ENCODE peak calls at places on chromosomes 3 and 15, in four cellular contexts. Y, J, P and Z are unnamed samples.

GRCh38 chr3:94117729-94118128 is 54.9 kb downstream of the NSUN3 start:
- DNase-seq in P (no peak), Y (no peak), J (no peak), Z (no peak)

GRCh38 chr15:68417897-68418296 is 14.1 kb downstream of the ITGA11 start:
- DNase-seq in P (no peak), J (no peak), Y (no peak), Z (no peak)

GRCh38 chr3:20852712-20853111 is 666.7 kb upstream of the SGO1 start:
- DNase-seq in J (no peak), P (no peak), Y (no peak), Z (no peak)

GRCh38 chr3:31391150-31391549 is 141.6 kb upstream of the STT3B start:
- DNase-seq in P (no peak), Y (no peak), J (no peak), Z (no peak)

GRCh38 chr3:58576716-58577115 is 475 bp downstream of the FAM107A start:
- DNase-seq in J (no peak), Y (no peak), P (no peak), Z (no peak)

GRCh38 chr3:152281032-152281713 is 12.4 kb downstream of the MBNL1 start:
- DNase-seq in Y (no peak), P (no peak), J (no peak), Z (no peak)

GRCh38 chr3:159672728-159673471 is 315.7 kb upstream of the IL12A start:
- DNase-seq in P (no peak), J (no peak), Y (no peak), Z (no peak)

GRCh38 chr15:94844533-94845390 is 613.4 kb downstream of the MCTP2 start:
- DNase-seq in J (peak), P (no peak), Y (no peak), Z (peak)

GRCh38 chr15:66721020-66721419 is 19.0 kb downstream of the SMAD6 start:
- DNase-seq in J (no peak), Y (no peak), P (no peak), Z (no peak)

GRCh38 chr15:35013370-35013769 is 25.3 kb upstream of the ZNF770 start:
- DNase-seq in J (no peak), P (no peak), Y (no peak), Z (no peak)

GRCh38 chr3:134242649-134243637 is 7.7 kb downstream of the RYK start:
- DNase-seq in P (no peak), Y (no peak), J (no peak), Z (no peak)

GRCh38 chr3:136630911-136631310 is 121.3 kb downstream of the STAG1 start:
- DNase-seq in Y (no peak), P (no peak), J (no peak), Z (no peak)

GRCh38 chr3:178436773-178437172 is 99.5 kb upstream of the KCNMB2 start:
- DNase-seq in Y (no peak), J (no peak), P (no peak), Z (no peak)

GRCh38 chr3:187989458-187990153 is 164.4 kb upstream of the LPP start:
- DNase-seq in P (no peak), J (peak), Y (no peak), Z (no peak)

GRCh38 chr3:102447272-102447671 is 12.5 kb downstream of the ZPLD1 start:
- DNase-seq in J (no peak), P (no peak), Y (no peak), Z (no peak)